ENCODE peak calls at places on chromosomes 13 and 19, in seven cellular contexts. S, L, U, O, B, Z and T are unnamed samples. For H3K9me3, the result is how much of the 10 kb centered on the place peaks cover.

GRCh38 chr13:34070006-34070405 is 252.1 kb downstream of the RFC3 start:
- DNase-seq in S (no peak), L (no peak), U (no peak), O (no peak), B (no peak), Z (peak), T (no peak)

GRCh38 chr13:106468207-106468606 is 67.3 kb downstream of the EFNB2 start:
- DNase-seq in S (no peak), L (no peak), U (peak), O (no peak), B (no peak), Z (no peak), T (no peak)

GRCh38 chr13:79312456-79312855 is 93.6 kb downstream of the RBM26 start:
- DNase-seq in S (no peak), L (no peak), U (no peak), O (no peak), B (no peak), Z (peak), T (no peak)

GRCh38 chr19:5023128-5023571 is 54.2 kb downstream of the KDM4B start:
- DNase-seq in S (peak), L (no peak), U (no peak), O (no peak), B (no peak), Z (no peak), T (no peak)

GRCh38 chr19:13588953-13589833 is 82.9 kb upstream of the CACNA1A start:
- DNase-seq in S (peak), L (peak), U (peak), O (peak), B (peak), Z (peak), T (peak)

GRCh38 chr13:59834801-59835200 is 328.9 kb downstream of the DIAPH3 start:
- DNase-seq in S (no peak), L (no peak), U (no peak), O (no peak), B (no peak), Z (no peak), T (no peak)

GRCh38 chr13:50616101-50616500 is 227.4 kb downstream of the DLEU7 start:
- DNase-seq in S (no peak), L (no peak), U (no peak), O (no peak), B (no peak), Z (peak), T (no peak)

GRCh38 chr13:112903606-112904195 is 65.3 kb upstream of the MCF2L start:
- DNase-seq in S (peak), L (no peak), U (no peak), O (no peak), B (no peak), Z (no peak), T (no peak)

GRCh38 chr19:17209126-17210036 is 5.8 kb upstream of the USE1 start:
- DNase-seq in S (no peak), L (no peak), U (peak), O (peak), B (peak), Z (peak), T (peak)

GRCh38 chr19:38975214-38975860 is at the start of gene FBXO17:
- DNase-seq in S (peak), L (no peak), U (peak), O (peak), B (peak), Z (peak), T (peak)

GRCh38 chr13:23794267-23795161 is 94.7 kb downstream of the MIPEP start:
- DNase-seq in S (no peak), L (no peak), U (no peak), O (no peak), B (no peak), Z (peak), T (no peak)

GRCh38 chr19:17402982-17403855 is 2.2 kb downstream of the BST2 start:
- DNase-seq in S (no peak), L (peak), U (no peak), O (peak), B (peak), Z (peak), T (no peak)

GRCh38 chr13:101416181-101417042 is at the start of gene NALCN:
- DNase-seq in S (no peak), L (no peak), U (no peak), O (peak), B (peak), Z (peak), T (no peak)

GRCh38 chr13:90690458-90691063 is 656.9 kb upstream of the MIR17HG start:
- DNase-seq in S (no peak), L (no peak), U (no peak), O (no peak), B (no peak), Z (no peak), T (no peak)

GRCh38 chr19:28985201-28985600 is 227.8 kb downstream of the UQCRFS1 start:
- DNase-seq in S (no peak), L (no peak), U (no peak), O (no peak), B (no peak), Z (no peak), T (no peak)

GRCh38 chr13:26050568-26051230 is 1.1 kb downstream of the SHISA2 start:
- DNase-seq in S (no peak), L (peak), U (peak), O (peak), B (peak), Z (peak), T (no peak)

GRCh38 chr13:97295279-97296182 is 73.4 kb downstream of the MBNL2 start:
- DNase-seq in S (no peak), L (no peak), U (no peak), O (no peak), B (no peak), Z (peak), T (no peak)

GRCh38 chr13:40388617-40389016 is 277.8 kb downstream of the FOXO1 start:
- DNase-seq in S (peak), L (peak), U (peak), O (no peak), B (no peak), Z (no peak), T (peak)

GRCh38 chr13:33150146-33150545 is 133.9 kb downstream of the KL start:
- DNase-seq in S (no peak), L (no peak), U (no peak), O (peak), B (no peak), Z (peak), T (no peak)

GRCh38 chr19:15649526-15649925 is 8.8 kb downstream of the CYP4F3 start:
- DNase-seq in S (no peak), L (no peak), U (no peak), O (no peak), B (no peak), Z (no peak), T (no peak)
- H3K9me3 ChIP-seq in S (under half), L (under half), U (under half), O (under half), B (under half), Z (under half), T (under half)

GRCh38 chr19:36638862-36639510 is 27.7 kb downstream of the ZNF461 start:
- DNase-seq in S (no peak), L (no peak), U (no peak), O (no peak), B (no peak), Z (peak), T (no peak)

GRCh38 chr19:36635342-36635741 is 30.2 kb downstream of the ZNF382 start:
- DNase-seq in S (no peak), L (no peak), U (no peak), O (no peak), B (no peak), Z (no peak), T (no peak)
- H3K9me3 ChIP-seq in S (half or more), L (half or more), U (half or more), O (under half), B (under half), Z (under half), T (half or more)

GRCh38 chr19:8498295-8498694 is 4.1 kb downstream of the PRAM1 start:
- DNase-seq in S (no peak), L (no peak), U (no peak), O (no peak), B (no peak), Z (no peak), T (no peak)

GRCh38 chr19:8501968-8502367 is 472 bp downstream of the PRAM1 start:
- DNase-seq in S (no peak), L (no peak), U (no peak), O (no peak), B (no peak), Z (no peak), T (no peak)

GRCh38 chr19:8501547-8501946 is 893 bp downstream of the PRAM1 start:
- DNase-seq in S (no peak), L (no peak), U (no peak), O (no peak), B (no peak), Z (no peak), T (no peak)

GRCh38 chr19:8499048-8499833 is 3.2 kb downstream of the PRAM1 start:
- DNase-seq in S (no peak), L (no peak), U (no peak), O (no peak), B (no peak), Z (no peak), T (no peak)

DNA sequence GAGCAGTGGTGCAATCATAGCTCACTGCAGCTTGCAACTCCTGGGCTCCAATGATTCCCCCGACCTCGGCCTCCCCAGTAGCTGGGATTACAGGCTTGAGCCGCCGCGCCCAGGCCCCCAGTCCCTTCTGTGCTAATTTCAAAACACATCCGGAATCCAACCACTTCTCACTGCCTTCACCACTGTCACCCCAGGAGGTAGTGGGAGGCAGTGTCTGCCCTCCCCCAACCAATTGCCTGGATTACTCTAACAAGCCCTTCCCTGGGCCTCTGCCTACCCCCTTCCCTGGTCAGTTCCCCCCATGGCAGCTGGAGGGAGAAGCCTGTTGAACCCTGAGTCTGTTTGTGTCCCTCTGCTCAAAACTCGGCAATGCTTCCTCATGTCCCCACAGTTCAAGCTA is 2.3 kb downstream of the PRAM1 start:
- DNase-seq in S (no peak), L (no peak), U (no peak), O (no peak), B (no peak), Z (no peak), T (no peak)
- H3K9me3 ChIP-seq in S (under half), L (under half), U (under half), O (under half), B (under half), Z (under half), T (under half)

GRCh38 chr19:40954573-40954972 is 36.5 kb upstream of the CYP2B6 start:
- DNase-seq in S (no peak), L (no peak), U (no peak), O (no peak), B (no peak), Z (no peak), T (no peak)
- H3K9me3 ChIP-seq in S (under half), L (under half), U (half or more), O (under half), B (under half), Z (under half), T (half or more)

GRCh38 chr13:51933466-51934058 is 71.8 kb downstream of the CCDC70 start:
- DNase-seq in S (no peak), L (no peak), U (no peak), O (no peak), B (no peak), Z (no peak), T (no peak)

GRCh38 chr13:51932231-51932630 is 70.5 kb downstream of the CCDC70 start:
- DNase-seq in S (no peak), L (no peak), U (no peak), O (no peak), B (no peak), Z (no peak), T (no peak)

GRCh38 chr13:51935326-51936171 is 73.8 kb downstream of the CCDC70 start:
- DNase-seq in S (no peak), L (no peak), U (peak), O (no peak), B (peak), Z (no peak), T (peak)

GRCh38 chr13:51931606-51932005 is 69.8 kb downstream of the CCDC70 start:
- DNase-seq in S (no peak), L (no peak), U (no peak), O (no peak), B (no peak), Z (no peak), T (no peak)

GRCh38 chr13:51934461-51935087 is 72.8 kb downstream of the CCDC70 start:
- DNase-seq in S (no peak), L (no peak), U (no peak), O (no peak), B (no peak), Z (no peak), T (no peak)
- H3K9me3 ChIP-seq in S (under half), L (under half), U (under half), O (under half), B (under half), Z (under half), T (under half)

GRCh38 chr13:41655997-41656396 is 198.6 kb downstream of the RGCC start:
- DNase-seq in S (no peak), L (no peak), U (no peak), O (no peak), B (no peak), Z (no peak), T (no peak)
- H3K9me3 ChIP-seq in S (under half), L (under half), U (under half), O (under half), B (under half), Z (under half), T (under half)

DNA sequence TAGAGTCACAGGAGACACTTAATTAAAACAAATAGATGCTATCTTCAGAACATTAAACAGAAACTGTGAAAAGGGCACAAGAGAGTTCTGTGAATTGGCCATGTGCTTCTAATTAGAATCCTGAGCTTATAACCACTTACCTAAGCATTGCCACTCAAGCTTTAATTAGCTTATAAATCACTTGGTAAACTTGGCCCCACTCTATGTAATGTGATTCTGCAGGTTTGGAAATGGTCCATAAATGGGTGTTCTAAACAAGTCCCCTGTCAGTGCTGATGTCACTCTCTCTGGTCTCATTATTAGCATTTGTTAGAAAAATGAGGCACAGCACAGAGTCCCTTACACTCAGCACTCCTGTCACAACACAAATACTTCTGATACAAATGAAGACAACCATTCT is 18.0 kb downstream of the ZNF91 start:
- DNase-seq in S (no peak), L (no peak), U (no peak), O (no peak), B (no peak), Z (no peak), T (no peak)
- H3K9me3 ChIP-seq in S (under half), L (under half), U (under half), O (under half), B (under half), Z (under half), T (half or more)

GRCh38 chr19:15787611-15788155 is at the start of gene OR10H5:
- DNase-seq in S (peak), L (no peak), U (no peak), O (no peak), B (no peak), Z (no peak), T (no peak)

GRCh38 chr19:15788594-15789270 is 1.3 kb downstream of the OR10H5 start:
- DNase-seq in S (peak), L (no peak), U (no peak), O (no peak), B (no peak), Z (no peak), T (peak)

GRCh38 chr19:15790096-15790495 is 2.6 kb downstream of the OR10H5 start:
- DNase-seq in S (no peak), L (no peak), U (no peak), O (no peak), B (no peak), Z (no peak), T (no peak)
- H3K9me3 ChIP-seq in S (under half), L (under half), U (under half), O (under half), B (under half), Z (under half), T (under half)

GRCh38 chr19:56547535-56547934 is 8.8 kb downstream of the ZFP28 start:
- DNase-seq in S (no peak), L (no peak), U (no peak), O (peak), B (no peak), Z (no peak), T (no peak)
- H3K9me3 ChIP-seq in S (half or more), L (under half), U (half or more), O (under half), B (under half), Z (under half), T (half or more)

GRCh38 chr19:31560771-31561080 is 211.5 kb upstream of the TSHZ3 start:
- DNase-seq in S (peak), L (no peak), U (no peak), O (no peak), B (no peak), Z (no peak), T (no peak)

GRCh38 chr19:31567776-31568175 is 218.5 kb upstream of the TSHZ3 start:
- DNase-seq in S (no peak), L (no peak), U (no peak), O (no peak), B (no peak), Z (no peak), T (no peak)

GRCh38 chr19:31560021-31560770 is 211.0 kb upstream of the TSHZ3 start:
- DNase-seq in S (peak), L (no peak), U (no peak), O (no peak), B (no peak), Z (no peak), T (no peak)

GRCh38 chr19:31559494-31559893 is 210.3 kb upstream of the TSHZ3 start:
- DNase-seq in S (no peak), L (no peak), U (no peak), O (no peak), B (no peak), Z (no peak), T (no peak)

GRCh38 chr19:31562916-31563626 is 213.8 kb upstream of the TSHZ3 start:
- DNase-seq in S (no peak), L (no peak), U (no peak), O (no peak), B (no peak), Z (no peak), T (no peak)
- H3K9me3 ChIP-seq in S (under half), L (under half), U (under half), O (under half), B (under half), Z (under half), T (under half)